ENCODE peak calls at places on chromosomes 1 and 21, in five cellular contexts. Z is Calu3; K is stimulated activated naive B cell treated with anti-CD40 and anti-IgM and Interleukin-4, amounts not matched to agents 10 μg/mL and 1 μg/mL and 100 μg/mL, for 72 hours; L is amniotic stem cell; T is BE2C. V is an unnamed sample.

GRCh38 chr1:115426271-115426771 is 88.3 kb upstream of the NGF start:
- DNase-seq in Z (peak; percentile 43), T (no peak), L (peak; percentile 50), K (no peak), V (peak; percentile 85)

GRCh38 chr1:62247391-62248168 is 52.9 kb downstream of the L1TD1 start:
- DNase-seq in Z (peak; percentile 15), L (no peak), K (no peak), T (peak; percentile 76), V (no peak)

GRCh38 chr1:180948357-180948756 is 35.7 kb downstream of the KIAA1614 start:
- DNase-seq in K (no peak), L (no peak), Z (no peak), T (no peak), V (no peak)

GRCh38 chr1:62875676-62876075 is 91.7 kb downstream of the ATG4C start:
- DNase-seq in K (no peak), T (no peak), Z (no peak), L (no peak), V (no peak)

GRCh38 chr1:85628791-85629531 is 48.4 kb downstream of the CCN1 start:
- DNase-seq in K (no peak), T (no peak), Z (peak; percentile 63), L (peak; percentile 78), V (peak; percentile 94)

GRCh38 chr1:209850342-209850979 is 22.7 kb downstream of the UTP25 start:
- DNase-seq in T (peak; percentile 93), K (peak; percentile 20), L (no peak), Z (peak; percentile 82), V (peak; percentile 32)

GRCh38 chr1:224459051-224459450 is 24.5 kb upstream of the WDR26 start:
- DNase-seq in T (no peak), Z (no peak), K (no peak), L (no peak), V (no peak)

GRCh38 chr1:64072089-64072835 is 131.2 kb upstream of the UBE2U start:
- DNase-seq in K (no peak), Z (no peak), L (no peak), T (no peak), V (peak; percentile 32)

GRCh38 chr1:11725616-11726015 is 10.3 kb upstream of the AGTRAP start:
- DNase-seq in K (no peak), Z (no peak), T (no peak), L (no peak), V (no peak)

GRCh38 chr1:53585116-53585515 is 125.9 kb downstream of the DMRTB1 start:
- DNase-seq in T (no peak), Z (no peak), L (no peak), K (no peak), V (no peak)

GRCh38 chr1:35708179-35708891 is 10.3 kb downstream of the C1orf216 start:
- DNase-seq in K (no peak), Z (no peak), L (no peak), T (peak; percentile 25), V (no peak)

GRCh38 chr1:47694011-47694890 is 256.4 kb downstream of the FOXD2 start:
- DNase-seq in Z (no peak), L (no peak), K (no peak), T (no peak), V (no peak)

GRCh38 chr1:151472852-151473731 is 13.8 kb upstream of the POGZ start:
- DNase-seq in Z (peak; percentile 48), T (no peak), L (no peak), K (peak; percentile 24), V (peak; percentile 24)

GRCh38 chr1:200665851-200666250 is 3.9 kb downstream of the DDX59 start:
- DNase-seq in K (no peak), T (no peak), Z (no peak), L (no peak), V (no peak)

GRCh38 chr21:39141502-39141901 is 41.7 kb downstream of the PSMG1 start:
- DNase-seq in Z (no peak), K (no peak), T (no peak), L (no peak), V (no peak)

GRCh38 chr1:222815367-222815765 is 527 bp downstream of the DISP1 start:
- DNase-seq in L (no peak), T (peak; percentile 61), K (no peak), Z (peak; percentile 53), V (no peak)

GRCh38 chr1:173853074-173853473 is 14.7 kb downstream of the GAS5 start:
- DNase-seq in Z (no peak), L (no peak), T (no peak), K (no peak), V (no peak)

GRCh38 chr1:97603218-97603617 is 317.6 kb downstream of the DPYD start:
- DNase-seq in Z (no peak), T (no peak), K (no peak), L (no peak), V (no peak)

GRCh38 chr1:231679109-231679508 is 52.5 kb downstream of the DISC1 start:
- DNase-seq in L (no peak), T (peak; percentile 72), Z (no peak), K (no peak), V (no peak)

GRCh38 chr1:96557336-96557735 is 164.2 kb upstream of the PTBP2 start:
- DNase-seq in Z (no peak), K (no peak), T (no peak), L (no peak), V (peak; percentile 61)

GRCh38 chr1:3432306-3432705 is 22.2 kb upstream of the ARHGEF16 start:
- DNase-seq in K (no peak), Z (no peak), L (no peak), T (no peak), V (no peak)

GRCh38 chr1:14682941-14683340 is 84.5 kb downstream of the KAZN start:
- DNase-seq in T (no peak), K (no peak), Z (no peak), L (no peak), V (no peak)

GRCh38 chr1:182786223-182787001 is 3.2 kb upstream of the NPL start:
- DNase-seq in T (peak; percentile 77), Z (peak; percentile 83), K (peak; percentile 9), L (peak; percentile 21), V (peak; percentile 63)